ENCODE peak calls at places on chromosome 15, in four cellular contexts. G is A549, V is GM12878, H is K562. E is an unnamed sample. For H3K4me1, the result is how much of the 10 kb centered on the place peaks cover.

GRCh38 chr15:35626531-35626930 is 80.6 kb upstream of the DPH6 start:
- DNase-seq in G (no peak), V (no peak), H (no peak), E (no peak)

GRCh38 chr15:48582472-48583235 is 62.9 kb downstream of the FBN1 start:
- DNase-seq in G (no peak), V (no peak), H (no peak), E (no peak)

GRCh38 chr15:71089801-71090200 is 25.5 kb upstream of the THSD4 start:
- DNase-seq in G (no peak), V (no peak), H (no peak), E (no peak)

GRCh38 chr15:39774688-39775267 is 7.9 kb downstream of the FSIP1 start:
- DNase-seq in G (no peak), V (no peak), H (no peak), E (no peak)

GRCh38 chr15:89680282-89680873 is 1.2 kb upstream of the PLIN1 start:
- DNase-seq in G (peak), V (no peak), H (no peak), E (no peak)

GRCh38 chr15:101446527-101447167 is 42.9 kb downstream of the PCSK6 start:
- DNase-seq in G (no peak), V (no peak), H (no peak), E (no peak)

GRCh38 chr15:61545763-61546162 is 316.7 kb upstream of the RORA start:
- DNase-seq in G (no peak), V (no peak), H (no peak), E (no peak)

GRCh38 chr15:22240403-22240802 is 160.1 kb downstream of the OR4M2 start:
- DNase-seq in G (no peak), V (no peak), H (no peak), E (no peak)

GRCh38 chr15:85463273-85463937 is 83.0 kb downstream of the AKAP13 start:
- DNase-seq in G (no peak), V (no peak), H (no peak), E (no peak)

GRCh38 chr15:75230524-75231371 is 27.4 kb upstream of the GOLGA6C start:
- DNase-seq in G (no peak), V (no peak), H (no peak), E (peak)

GRCh38 chr15:29822685-29823459 is 604 bp upstream of the TJP1 start:
- DNase-seq in G (peak), V (no peak), H (no peak), E (peak)

GRCh38 chr15:90389513-90389912 is 1.5 kb downstream of the IQGAP1 start:
- DNase-seq in G (no peak), V (no peak), H (no peak), E (no peak)

GRCh38 chr15:28885630-28886430 is at the start of gene APBA2:
- DNase-seq in G (peak), V (no peak), H (peak), E (peak)

GRCh38 chr15:69484837-69485236 is 32.2 kb downstream of the RPLP1 start:
- DNase-seq in G (no peak), V (no peak), H (no peak), E (no peak)
- TF ChIP-seq JUNB in G (no peak), V (no peak), H (no peak), E (no peak)

DNA sequence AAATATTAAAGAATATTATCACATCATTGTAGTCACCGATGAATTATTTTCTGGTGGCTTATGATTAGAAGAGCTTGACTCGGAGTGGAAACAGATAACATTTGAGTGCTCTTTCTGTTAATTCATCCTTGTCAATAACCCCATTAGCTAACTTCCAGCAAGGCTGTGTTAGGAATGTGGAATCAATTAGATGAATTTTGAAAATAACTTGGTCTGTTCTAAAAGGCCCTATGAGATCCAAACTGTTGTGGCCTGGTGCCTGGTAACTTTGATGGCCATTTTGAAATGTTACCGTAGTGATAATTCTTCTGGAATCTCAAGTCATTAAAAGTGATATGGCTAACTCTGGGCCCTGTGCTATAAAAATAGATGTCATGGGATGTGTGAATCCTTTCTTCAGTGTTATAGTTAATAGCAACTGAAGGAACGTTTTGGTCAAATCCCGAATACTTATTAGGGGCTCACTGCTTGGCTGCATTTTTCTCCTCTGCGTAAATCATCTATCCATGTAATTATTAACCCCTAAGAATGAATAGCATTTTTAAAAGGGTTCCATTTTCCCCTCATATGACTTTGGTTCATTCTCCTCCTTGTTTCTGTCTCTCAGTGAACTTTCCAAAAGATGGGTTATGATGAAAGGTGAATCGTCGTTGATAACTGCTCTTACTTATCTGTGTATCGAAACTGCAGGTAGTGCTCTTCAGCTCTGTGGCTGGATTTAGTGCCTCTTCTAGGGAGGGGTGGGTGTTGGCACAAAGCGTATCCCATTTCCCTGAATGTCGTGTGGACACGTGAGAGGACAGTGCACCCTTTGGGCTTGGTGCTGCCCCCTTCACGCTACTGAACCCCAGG is 82.7 kb downstream of the IGF1R start:
- DNase-seq in G (no peak), V (no peak), H (no peak), E (no peak)
- H3K4me1 ChIP-seq in G (half or more), V (under half), H (under half), E (half or more)

GRCh38 chr15:45393851-45394250 is 15.5 kb upstream of the GATM start:
- DNase-seq in G (peak), V (no peak), H (no peak), E (peak)
- TF ChIP-seq CTCF in G (peak), V (peak), H (peak), E (peak)

GRCh38 chr15:51908312-51908711 is 63.3 kb downstream of the LEO1 start:
- DNase-seq in G (peak), V (no peak), H (no peak), E (no peak)
- TF ChIP-seq JUNB in G (no peak), V (no peak), H (no peak), E (no peak)

GRCh38 chr15:72472907-72473669 is 1.0 kb upstream of the ARIH1 start:
- DNase-seq in G (peak), V (peak), H (no peak), E (no peak)

GRCh38 chr15:72473670-72474465 is at the start of gene ARIH1:
- DNase-seq in G (peak), V (peak), H (peak), E (peak)

GRCh38 chr15:72474912-72475601 is 927 bp downstream of the ARIH1 start:
- DNase-seq in G (peak), V (peak), H (peak), E (peak)

GRCh38 chr15:72474466-72474911 is 359 bp downstream of the ARIH1 start:
- DNase-seq in G (no peak), V (no peak), H (peak), E (no peak)

DNA sequence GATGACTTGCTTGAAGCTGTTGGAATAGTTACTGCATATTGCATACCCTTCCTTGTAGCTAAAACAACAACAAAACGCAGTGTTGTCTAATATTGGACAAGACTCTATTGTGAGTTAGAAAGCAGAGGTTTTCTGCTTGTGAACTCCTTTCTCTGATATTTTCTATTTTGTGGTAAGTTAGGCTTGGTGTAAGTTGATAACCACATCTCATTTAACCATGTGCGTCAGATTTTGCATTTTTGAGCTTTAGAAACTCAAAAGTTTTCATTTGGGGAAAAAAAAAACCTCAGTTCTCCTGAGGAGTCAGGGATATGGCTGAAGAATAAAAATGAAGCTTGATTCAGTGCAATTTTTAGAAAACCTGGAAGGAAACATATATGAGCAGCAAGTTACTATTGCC is 1.5 kb downstream of the ARIH1 start:
- DNase-seq in G (no peak), V (no peak), H (no peak), E (no peak)
- H3K4me1 ChIP-seq in G (under half), V (under half), H (under half), E (under half)

GRCh38 chr15:32651229-32651837 is 9.8 kb downstream of the SCG5 start:
- DNase-seq in G (peak), V (no peak), H (peak), E (peak)

GRCh38 chr15:32646304-32646703 is 4.8 kb downstream of the SCG5 start:
- DNase-seq in G (no peak), V (no peak), H (no peak), E (no peak)

GRCh38 chr15:32643907-32644445 is 2.5 kb downstream of the SCG5 start:
- DNase-seq in G (no peak), V (no peak), H (no peak), E (no peak)

GRCh38 chr15:32652178-32652577 is 10.7 kb downstream of the SCG5 start:
- DNase-seq in G (no peak), V (no peak), H (no peak), E (no peak)

GRCh38 chr15:32649336-32649735 is 7.8 kb downstream of the SCG5 start:
- DNase-seq in G (peak), V (no peak), H (no peak), E (peak)
- TF ChIP-seq CTCF in G (peak), V (no peak), H (peak), E (peak)

GRCh38 chr15:82900511-82900910 is 52.0 kb downstream of the HOMER2 start:
- DNase-seq in G (no peak), V (no peak), H (no peak), E (no peak)
- TF ChIP-seq JUNB in G (no peak), V (no peak), H (no peak), E (no peak)